ENCODE peak calls at places on chromosomes 7 and 10, in six cellular contexts. L is ascending aorta, T is Calu3, B is glutamatergic neuron, O is SK-N-SH, N is fibroblast of pulmonary artery. U is an unnamed sample.

GRCh38 chr7:130945411-130945811 is 211.4 kb upstream of the KLF14 start:
- DNase-seq in L (no peak), N (no peak), T (no peak), B (no peak), O (no peak), U (no peak)

GRCh38 chr7:55144955-55145342 is 126.1 kb downstream of the EGFR start:
- DNase-seq in L (no peak), O (no peak), T (peak), N (no peak), B (no peak), U (no peak)

GRCh38 chr7:98348726-98349474 is 52.0 kb downstream of the BAIAP2L1 start:
- DNase-seq in O (no peak), L (no peak), T (peak), N (no peak), B (no peak), U (no peak)

GRCh38 chr10:114821915-114822770 is 563 bp downstream of the FHIP2A start:
- DNase-seq in B (peak), T (peak), O (peak), N (peak), L (no peak), U (no peak)

GRCh38 chr10:119303886-119304285 is 96.5 kb downstream of the GRK5 start:
- DNase-seq in T (no peak), L (no peak), N (no peak), B (no peak), O (no peak), U (no peak)

GRCh38 chr10:112362833-112363232 is 11.1 kb upstream of the ACSL5 start:
- DNase-seq in L (peak), O (no peak), N (peak), T (no peak), B (no peak), U (no peak)

GRCh38 chr10:34433241-34434076 is 381.6 kb downstream of the PARD3 start:
- DNase-seq in O (no peak), L (no peak), N (peak), B (no peak), T (no peak), U (no peak)

GRCh38 chr7:25424113-25424512 is 195.8 kb upstream of the NPVF start:
- DNase-seq in L (no peak), N (no peak), B (no peak), O (no peak), T (no peak), U (no peak)

GRCh38 chr7:151860771-151861170 is 16.1 kb downstream of the PRKAG2 start:
- DNase-seq in O (no peak), B (no peak), T (no peak), L (no peak), N (no peak), U (no peak)

GRCh38 chr7:132276986-132277716 is 299.1 kb downstream of the PLXNA4 start:
- DNase-seq in T (no peak), B (peak), N (no peak), L (no peak), O (no peak), U (no peak)

GRCh38 chr7:132226626-132227290 is 349.5 kb downstream of the PLXNA4 start:
- DNase-seq in N (no peak), O (no peak), B (no peak), T (no peak), L (no peak), U (no peak)

GRCh38 chr10:71359364-71360046 is 37.2 kb upstream of the CDH23 start:
- DNase-seq in B (no peak), N (peak), O (no peak), L (no peak), T (no peak), U (peak)

GRCh38 chr7:121020652-121021051 is 32.1 kb downstream of the CPED1 start:
- DNase-seq in T (no peak), O (no peak), B (no peak), N (peak), L (no peak), U (no peak)

GRCh38 chr10:104273899-104274575 is 5.1 kb downstream of the GSTO2 start:
- DNase-seq in L (no peak), T (no peak), B (no peak), N (peak), O (no peak), U (no peak)

GRCh38 chr10:12507165-12507870 is 158.0 kb downstream of the CAMK1D start:
- DNase-seq in N (no peak), T (no peak), B (no peak), L (peak), O (no peak), U (no peak)

GRCh38 chr10:14102056-14102455 is 228.7 kb downstream of the FRMD4A start:
- DNase-seq in N (no peak), L (no peak), O (no peak), T (no peak), B (no peak), U (no peak)

GRCh38 chr10:58746470-58747185 is 234.0 kb downstream of the BICC1 start:
- DNase-seq in O (no peak), B (no peak), N (peak), L (no peak), T (no peak), U (no peak)

GRCh38 chr7:19024261-19024660 is 93.2 kb downstream of the TWIST1 start:
- DNase-seq in O (no peak), T (no peak), N (peak), L (no peak), B (no peak), U (no peak)

GRCh38 chr7:131105803-131106680 is 221.6 kb upstream of the MKLN1 start:
- DNase-seq in L (peak), O (peak), N (peak), T (peak), B (peak), U (peak)

GRCh38 chr10:44557596-44558191 is 172.8 kb upstream of the CXCL12 start:
- DNase-seq in L (no peak), T (no peak), B (no peak), O (no peak), N (no peak), U (no peak)

GRCh38 chr10:92742331-92743228 is 52.8 kb downstream of the HHEX start:
- DNase-seq in L (no peak), T (no peak), O (no peak), N (no peak), B (no peak), U (no peak)

GRCh38 chr10:17923728-17924127 is 28.0 kb upstream of the SLC39A12 start:
- DNase-seq in O (no peak), N (peak), T (peak), B (no peak), L (peak), U (no peak)

GRCh38 chr7:151174246-151175046 is 7.0 kb upstream of the GBX1 start:
- DNase-seq in B (no peak), L (no peak), N (peak), T (no peak), O (no peak), U (no peak)

GRCh38 chr7:44583145-44583544 is 1.1 kb upstream of the TMED4 start:
- DNase-seq in L (no peak), T (no peak), O (no peak), N (no peak), B (no peak), U (no peak)

GRCh38 chr7:44590910-44591309 is 8.9 kb upstream of the TMED4 start:
- DNase-seq in L (no peak), O (no peak), N (no peak), B (no peak), T (no peak), U (no peak)

DNA sequence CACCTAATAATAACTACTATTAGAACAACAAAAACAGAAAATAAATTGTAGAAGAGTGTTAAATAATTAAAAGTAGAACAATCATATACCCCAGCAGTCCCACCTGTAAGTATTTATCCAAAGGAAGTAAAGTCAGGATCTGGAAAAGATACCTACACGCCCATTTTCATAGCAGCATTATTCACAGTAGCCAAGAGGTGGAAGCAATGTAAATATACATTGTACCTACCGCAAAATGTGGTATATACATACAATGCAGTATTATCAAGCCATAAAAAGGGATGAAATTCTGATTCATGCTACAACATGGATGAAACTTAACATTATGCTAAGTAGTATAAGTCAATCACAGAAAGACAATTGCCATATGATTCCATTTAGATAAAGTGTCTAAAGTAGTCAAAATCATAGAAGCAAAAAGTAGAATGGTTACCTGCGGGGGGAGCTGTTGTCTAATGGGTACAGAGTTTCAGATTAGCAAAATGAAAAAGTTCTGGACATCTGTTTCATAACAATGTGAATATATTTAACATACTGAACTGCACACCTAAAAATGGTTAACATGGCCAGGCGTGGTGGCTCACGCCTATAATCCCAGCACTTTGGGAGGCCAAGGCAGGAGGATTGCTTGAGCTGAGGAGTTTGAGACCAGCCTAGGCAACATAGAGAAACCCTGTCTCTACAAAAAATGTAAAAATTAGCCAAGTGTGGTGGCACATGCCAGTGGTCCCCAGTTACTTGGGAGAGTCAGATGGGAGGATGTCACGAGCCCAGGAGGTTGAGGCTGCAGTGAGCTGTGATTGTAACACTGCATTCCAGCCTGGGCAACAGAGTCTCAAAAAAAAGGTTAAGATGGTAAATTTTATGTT is 6.0 kb upstream of the TMED4 start:
- DNase-seq in L (no peak), B (no peak), O (peak), T (peak), N (peak), U (peak)
- TF ChIP-seq CTCF in L (peak), B (peak), O (peak), T (peak), N (peak), U (no peak)

GRCh38 chr10:21495002-21495685 is 30.3 kb downstream of the SKIDA1 start:
- DNase-seq in L (no peak), N (peak), O (peak), B (peak), T (no peak), U (no peak)
- TF ChIP-seq CTCF in L (no peak), N (peak), O (no peak), B (no peak), T (no peak), U (no peak)

DNA sequence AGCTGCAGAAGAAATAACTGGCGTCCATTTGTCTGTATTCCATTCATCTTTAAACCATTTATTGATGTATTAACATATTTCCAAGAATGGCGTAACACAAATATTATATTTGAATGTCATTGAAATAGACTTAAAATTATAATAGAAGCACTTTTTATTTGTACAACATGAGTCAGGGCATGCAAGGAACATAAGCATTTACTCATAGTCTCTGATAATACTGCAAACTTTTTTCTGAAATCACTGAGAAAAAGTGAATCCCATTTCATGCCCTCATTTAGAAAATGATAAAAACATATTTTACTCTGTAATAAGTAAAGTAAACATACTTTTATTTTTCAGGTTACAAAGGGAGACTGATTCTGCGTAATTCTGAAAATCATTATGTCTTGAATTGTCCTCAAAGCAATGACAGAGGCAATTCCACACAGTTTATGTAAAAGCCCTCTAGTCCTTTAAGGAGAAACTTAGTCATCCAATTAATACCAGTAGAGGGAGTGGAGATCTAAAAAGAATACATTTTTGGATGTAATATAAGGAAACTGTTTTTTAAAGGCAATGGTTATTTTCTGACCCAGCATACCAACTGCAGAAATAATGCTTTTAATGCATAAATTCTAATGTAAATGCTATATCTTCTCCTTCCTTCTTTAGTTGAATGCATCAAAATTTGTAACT is 58.1 kb downstream of the AGMO start:
- DNase-seq in N (peak), B (no peak), O (no peak), L (no peak), T (no peak), U (no peak)
- TF ChIP-seq CTCF in N (peak), B (no peak), O (peak), L (no peak), T (peak), U (no peak)

GRCh38 chr7:20311743-20312042 is 19.0 kb upstream of the ITGB8 start:
- DNase-seq in O (no peak), N (no peak), B (no peak), T (no peak), L (no peak), U (no peak)
- TF ChIP-seq CTCF in O (no peak), N (no peak), B (no peak), T (peak), L (no peak), U (no peak)

GRCh38 chr7:72258074-72258473 is 154.1 kb downstream of the CALN1 start:
- DNase-seq in O (no peak), B (no peak), T (no peak), N (no peak), L (no peak), U (no peak)
- TF ChIP-seq CTCF in O (no peak), B (no peak), T (no peak), N (no peak), L (no peak), U (no peak)

U was measured in omental fat pad.